ENCODE peak calls at places on chromosomes 5 and 9, in nine cellular contexts. A is activated T-cell treated with anti-CD3 and anti-CD28 coated beads for 4 hours; E is psoas muscle; S is GM20000; V is HCEC 1CT; G is cardiac fibroblast; B is A172; O is stimulated activated CD4-positive, alpha-beta T cell treated with anti-CD3 and anti-CD28 coated beads, Interleukin-15, amount 100 ng/mL, for 1 hour; L is Peyer's patch. R is an unnamed sample.

GRCh38 chr5:31854625-31855526 is 215.9 kb downstream of the PDZD2 start:
- DNase-seq in S (no peak), O (no peak), L (no peak), B (peak), A (no peak), G (peak), V (no peak), E (peak), R (peak)

GRCh38 chr9:19471737-19472648 is 63.2 kb downstream of the ACER2 start:
- DNase-seq in E (peak), A (peak), L (peak), O (peak), B (peak), G (peak), S (peak), V (peak), R (peak)

GRCh38 chr5:163758283-163758711 is 252.9 kb downstream of the MAT2B start:
- DNase-seq in O (no peak), E (no peak), L (no peak), V (no peak), S (no peak), B (no peak), G (peak), A (no peak), R (no peak)

GRCh38 chr9:114770991-114771390 is 34.8 kb downstream of the TNFSF15 start:
- DNase-seq in E (no peak), B (no peak), O (no peak), G (no peak), S (no peak), A (no peak), V (no peak), L (no peak), R (no peak)

GRCh38 chr9:113624721-113625120 is 161.2 kb downstream of the RGS3 start:
- DNase-seq in E (no peak), B (peak), V (peak), O (no peak), G (peak), S (no peak), L (peak), A (no peak), R (peak)

GRCh38 chr9:131227112-131228058 is 48.9 kb downstream of the FAM78A start:
- DNase-seq in A (no peak), S (no peak), V (no peak), O (no peak), E (peak), B (no peak), G (peak), L (peak), R (no peak)

GRCh38 chr5:165026971-165027370 is 1521.6 kb downstream of the MAT2B start:
- DNase-seq in L (no peak), O (no peak), B (no peak), S (no peak), V (no peak), E (no peak), G (no peak), A (no peak), R (no peak)

GRCh38 chr9:94649100-94649855 is 10.0 kb upstream of the FBP1 start:
- DNase-seq in A (no peak), L (peak), E (no peak), B (peak), V (peak), O (no peak), S (no peak), G (peak), R (peak)

GRCh38 chr5:5767286-5767928 is 344.9 kb downstream of the ICE1 start:
- DNase-seq in A (no peak), E (no peak), S (no peak), O (no peak), V (no peak), B (no peak), L (no peak), G (no peak), R (no peak)

GRCh38 chr9:92607773-92608172 is 62.2 kb downstream of the IPPK start:
- DNase-seq in B (peak), V (peak), A (no peak), G (peak), L (no peak), E (no peak), O (no peak), S (no peak), R (peak)

GRCh38 chr5:74624501-74624900 is 16.0 kb downstream of the ENC1 start:
- DNase-seq in B (no peak), E (no peak), V (no peak), G (no peak), L (no peak), S (no peak), O (no peak), A (no peak), R (no peak)

GRCh38 chr5:97737608-97738007 is 554.6 kb upstream of the RIOK2 start:
- DNase-seq in E (no peak), G (no peak), B (no peak), V (no peak), L (no peak), S (no peak), A (no peak), O (no peak), R (no peak)

GRCh38 chr5:102450313-102450990 is 48.3 kb downstream of the SLCO6A1 start:
- DNase-seq in L (no peak), A (no peak), G (peak), O (no peak), S (no peak), B (no peak), E (no peak), V (peak), R (no peak)

GRCh38 chr5:59328801-59329296 is 564.7 kb downstream of the PDE4D start:
- DNase-seq in V (peak), B (peak), G (peak), O (no peak), L (no peak), E (peak), S (no peak), A (no peak), R (no peak)

GRCh38 chr5:112876362-112876761 is 15.3 kb downstream of the SRP19 start:
- DNase-seq in B (no peak), V (no peak), G (no peak), E (no peak), O (no peak), S (no peak), L (no peak), A (no peak), R (no peak)

GRCh38 chr5:121630402-121630801 is 221.3 kb upstream of the FTMT start:
- DNase-seq in G (peak), O (no peak), B (no peak), S (no peak), L (no peak), V (no peak), A (no peak), E (no peak), R (peak)

GRCh38 chr9:121750259-121750714 is 98.9 kb downstream of the DAB2IP start:
- DNase-seq in O (no peak), E (no peak), G (no peak), L (no peak), V (no peak), A (no peak), B (no peak), S (no peak), R (no peak)

GRCh38 chr9:72577212-72577753 is 55.9 kb downstream of the TMC1 start:
- DNase-seq in B (peak), E (no peak), V (peak), L (no peak), G (peak), A (no peak), S (no peak), O (no peak), R (peak)

GRCh38 chr5:1118231-1118698 is 6.4 kb upstream of the SLC12A7 start:
- DNase-seq in S (no peak), B (peak), V (no peak), O (no peak), L (no peak), A (no peak), G (no peak), E (peak), R (no peak)

GRCh38 chr5:158895573-158895972 is 204.1 kb downstream of the EBF1 start:
- DNase-seq in L (no peak), V (no peak), B (no peak), E (no peak), S (no peak), G (peak), A (no peak), O (no peak), R (peak)

GRCh38 chr9:106704056-106704625 is 158.8 kb upstream of the ZNF462 start:
- DNase-seq in L (no peak), S (no peak), B (no peak), O (no peak), V (no peak), A (no peak), E (no peak), G (peak), R (no peak)